ENCODE peak calls at places on chromosomes 4 and X, in six cellular contexts. One of them, this sample, is unnamed.

GRCh38 chrX:11437642-11438379 is 144.6 kb downstream of the AMELX start:
- DNase-seq in germinal center: no peak
- DNase-seq in stromal cell of bone marrow: peak
- DNase-seq in nephron progenitor cell: no peak
- DNase-seq in HAP-1: no peak
- DNase-seq in activated naive CD4-positive, alpha-beta T cell treated with anti-CD3 and anti-CD28 coated beads, Interleukin-2, amount 50 U/mL, for 16 hours: no peak
- DNase-seq in this sample: no peak

GRCh38 chr4:6749340-6750171 is 33.0 kb upstream of the KIAA0232 start:
- DNase-seq in germinal center: no peak
- DNase-seq in HAP-1: no peak
- DNase-seq in activated naive CD4-positive, alpha-beta T cell treated with anti-CD3 and anti-CD28 coated beads, Interleukin-2, amount 50 U/mL, for 16 hours: no peak
- DNase-seq in nephron progenitor cell: no peak
- DNase-seq in stromal cell of bone marrow: peak
- DNase-seq in this sample: no peak

GRCh38 chr4:43244688-43245382 is 352.3 kb downstream of the GRXCR1 start:
- DNase-seq in nephron progenitor cell: no peak
- DNase-seq in activated naive CD4-positive, alpha-beta T cell treated with anti-CD3 and anti-CD28 coated beads, Interleukin-2, amount 50 U/mL, for 16 hours: no peak
- DNase-seq in germinal center: no peak
- DNase-seq in HAP-1: no peak
- DNase-seq in stromal cell of bone marrow: no peak
- DNase-seq in this sample: no peak

GRCh38 chrX:136395271-136395670 is 92.5 kb upstream of the BRS3 start:
- DNase-seq in activated naive CD4-positive, alpha-beta T cell treated with anti-CD3 and anti-CD28 coated beads, Interleukin-2, amount 50 U/mL, for 16 hours: no peak
- DNase-seq in nephron progenitor cell: no peak
- DNase-seq in HAP-1: no peak
- DNase-seq in germinal center: no peak
- DNase-seq in stromal cell of bone marrow: no peak
- DNase-seq in this sample: peak

GRCh38 chrX:108704839-108705238 is 31.5 kb downstream of the IRS4 start:
- DNase-seq in HAP-1: no peak
- DNase-seq in stromal cell of bone marrow: no peak
- DNase-seq in germinal center: no peak
- DNase-seq in nephron progenitor cell: no peak
- DNase-seq in activated naive CD4-positive, alpha-beta T cell treated with anti-CD3 and anti-CD28 coated beads, Interleukin-2, amount 50 U/mL, for 16 hours: no peak
- DNase-seq in this sample: no peak

GRCh38 chrX:153400146-153401132 is 711 bp downstream of the PNMA6E start:
- DNase-seq in nephron progenitor cell: peak
- DNase-seq in activated naive CD4-positive, alpha-beta T cell treated with anti-CD3 and anti-CD28 coated beads, Interleukin-2, amount 50 U/mL, for 16 hours: peak
- DNase-seq in stromal cell of bone marrow: no peak
- DNase-seq in germinal center: peak
- DNase-seq in HAP-1: peak
- DNase-seq in this sample: no peak

GRCh38 chrX:10761447-10761846 is 141.1 kb upstream of the MID1 start:
- DNase-seq in stromal cell of bone marrow: no peak
- DNase-seq in nephron progenitor cell: no peak
- DNase-seq in activated naive CD4-positive, alpha-beta T cell treated with anti-CD3 and anti-CD28 coated beads, Interleukin-2, amount 50 U/mL, for 16 hours: no peak
- DNase-seq in germinal center: no peak
- DNase-seq in HAP-1: no peak
- DNase-seq in this sample: no peak

GRCh38 chrX:97332963-97333362 is 449.3 kb downstream of the RPA4 start:
- DNase-seq in activated naive CD4-positive, alpha-beta T cell treated with anti-CD3 and anti-CD28 coated beads, Interleukin-2, amount 50 U/mL, for 16 hours: no peak
- DNase-seq in nephron progenitor cell: no peak
- DNase-seq in HAP-1: no peak
- DNase-seq in germinal center: no peak
- DNase-seq in stromal cell of bone marrow: no peak
- DNase-seq in this sample: no peak

GRCh38 chr4:100895572-100896197 is 377.9 kb upstream of the EMCN start:
- DNase-seq in stromal cell of bone marrow: no peak
- DNase-seq in nephron progenitor cell: no peak
- DNase-seq in HAP-1: no peak
- DNase-seq in germinal center: peak
- DNase-seq in activated naive CD4-positive, alpha-beta T cell treated with anti-CD3 and anti-CD28 coated beads, Interleukin-2, amount 50 U/mL, for 16 hours: no peak
- DNase-seq in this sample: no peak

GRCh38 chr4:26594778-26595177 is 10.9 kb downstream of the TBC1D19 start:
- DNase-seq in nephron progenitor cell: no peak
- DNase-seq in germinal center: no peak
- DNase-seq in HAP-1: no peak
- DNase-seq in stromal cell of bone marrow: no peak
- DNase-seq in activated naive CD4-positive, alpha-beta T cell treated with anti-CD3 and anti-CD28 coated beads, Interleukin-2, amount 50 U/mL, for 16 hours: no peak
- DNase-seq in this sample: no peak

GRCh38 chr4:133270021-133270570 is 121.0 kb downstream of the PCDH10 start:
- DNase-seq in activated naive CD4-positive, alpha-beta T cell treated with anti-CD3 and anti-CD28 coated beads, Interleukin-2, amount 50 U/mL, for 16 hours: no peak
- DNase-seq in nephron progenitor cell: no peak
- DNase-seq in HAP-1: no peak
- DNase-seq in germinal center: no peak
- DNase-seq in stromal cell of bone marrow: no peak
- DNase-seq in this sample: no peak

GRCh38 chr4:8472689-8473197 is 32.2 kb downstream of the TRMT44 start:
- DNase-seq in nephron progenitor cell: peak
- DNase-seq in HAP-1: no peak
- DNase-seq in activated naive CD4-positive, alpha-beta T cell treated with anti-CD3 and anti-CD28 coated beads, Interleukin-2, amount 50 U/mL, for 16 hours: no peak
- DNase-seq in germinal center: no peak
- DNase-seq in stromal cell of bone marrow: peak
- DNase-seq in this sample: peak

GRCh38 chr4:5940470-5941203 is 47.8 kb upstream of the CRMP1 start:
- DNase-seq in activated naive CD4-positive, alpha-beta T cell treated with anti-CD3 and anti-CD28 coated beads, Interleukin-2, amount 50 U/mL, for 16 hours: no peak
- DNase-seq in HAP-1: peak
- DNase-seq in stromal cell of bone marrow: no peak
- DNase-seq in germinal center: no peak
- DNase-seq in nephron progenitor cell: peak
- DNase-seq in this sample: no peak

GRCh38 chr4:114267976-114268375 is 288.5 kb upstream of the ARSJ start:
- DNase-seq in germinal center: no peak
- DNase-seq in stromal cell of bone marrow: no peak
- DNase-seq in nephron progenitor cell: no peak
- DNase-seq in activated naive CD4-positive, alpha-beta T cell treated with anti-CD3 and anti-CD28 coated beads, Interleukin-2, amount 50 U/mL, for 16 hours: no peak
- DNase-seq in HAP-1: no peak
- DNase-seq in this sample: no peak

GRCh38 chrX:16839852-16840460 is 30.2 kb downstream of the RBBP7 start:
- DNase-seq in germinal center: no peak
- DNase-seq in stromal cell of bone marrow: peak
- DNase-seq in nephron progenitor cell: no peak
- DNase-seq in HAP-1: no peak
- DNase-seq in activated naive CD4-positive, alpha-beta T cell treated with anti-CD3 and anti-CD28 coated beads, Interleukin-2, amount 50 U/mL, for 16 hours: peak
- DNase-seq in this sample: no peak

GRCh38 chr4:110533940-110534339 is 58.0 kb downstream of the ENPEP start:
- DNase-seq in HAP-1: peak
- DNase-seq in stromal cell of bone marrow: peak
- DNase-seq in germinal center: no peak
- DNase-seq in activated naive CD4-positive, alpha-beta T cell treated with anti-CD3 and anti-CD28 coated beads, Interleukin-2, amount 50 U/mL, for 16 hours: no peak
- DNase-seq in nephron progenitor cell: no peak
- DNase-seq in this sample: peak

GRCh38 chr4:2424581-2424980 is 5.8 kb downstream of the CFAP99 start:
- DNase-seq in activated naive CD4-positive, alpha-beta T cell treated with anti-CD3 and anti-CD28 coated beads, Interleukin-2, amount 50 U/mL, for 16 hours: no peak
- DNase-seq in nephron progenitor cell: no peak
- DNase-seq in stromal cell of bone marrow: no peak
- DNase-seq in HAP-1: no peak
- DNase-seq in germinal center: no peak
- DNase-seq in this sample: no peak

GRCh38 chr4:6047130-6047673 is 29.0 kb upstream of the C4orf50 start:
- DNase-seq in germinal center: no peak
- DNase-seq in nephron progenitor cell: no peak
- DNase-seq in activated naive CD4-positive, alpha-beta T cell treated with anti-CD3 and anti-CD28 coated beads, Interleukin-2, amount 50 U/mL, for 16 hours: no peak
- DNase-seq in stromal cell of bone marrow: no peak
- DNase-seq in HAP-1: no peak
- DNase-seq in this sample: no peak

GRCh38 chrX:13939741-13940597 is 89.7 kb downstream of the GEMIN8 start:
- DNase-seq in stromal cell of bone marrow: no peak
- DNase-seq in activated naive CD4-positive, alpha-beta T cell treated with anti-CD3 and anti-CD28 coated beads, Interleukin-2, amount 50 U/mL, for 16 hours: no peak
- DNase-seq in HAP-1: peak
- DNase-seq in germinal center: no peak
- DNase-seq in nephron progenitor cell: no peak
- DNase-seq in this sample: no peak

GRCh38 chrX:19863237-19864223 is 23.9 kb downstream of the SH3KBP1 start:
- DNase-seq in stromal cell of bone marrow: no peak
- DNase-seq in germinal center: no peak
- DNase-seq in activated naive CD4-positive, alpha-beta T cell treated with anti-CD3 and anti-CD28 coated beads, Interleukin-2, amount 50 U/mL, for 16 hours: no peak
- DNase-seq in HAP-1: no peak
- DNase-seq in nephron progenitor cell: peak
- DNase-seq in this sample: no peak

GRCh38 chrX:53186363-53186762 is 38.6 kb downstream of the KDM5C start:
- DNase-seq in stromal cell of bone marrow: peak
- DNase-seq in activated naive CD4-positive, alpha-beta T cell treated with anti-CD3 and anti-CD28 coated beads, Interleukin-2, amount 50 U/mL, for 16 hours: peak
- DNase-seq in HAP-1: no peak
- DNase-seq in nephron progenitor cell: no peak
- DNase-seq in germinal center: no peak
- DNase-seq in this sample: no peak